ENCODE peak calls at places on chromosomes 3 and 15, in eight cellular contexts. A is GM23338; B is neuronal stem cell; K is sigmoid colon; I is CD8-positive, alpha-beta memory T cell; O is CD4-positive, alpha-beta memory T cell; P is prostate gland; V is lower lobe of right lung. M is an unnamed sample. For H3K27me3, the result is how much of the 10 kb centered on the place peaks cover.

GRCh38 chr15:92883643-92884458 is 16.3 kb upstream of the CHD2 start:
- DNase-seq in A (peak), B (no peak), K (no peak), I (peak), O (peak), P (no peak), V (no peak), M (no peak)

GRCh38 chr3:169668081-169668956 is 4.8 kb upstream of the MECOM start:
- DNase-seq in A (peak), B (peak), K (no peak), I (no peak), O (peak), P (peak), V (peak), M (peak)

GRCh38 chr3:73511555-73511954 is 113.2 kb downstream of the PDZRN3 start:
- DNase-seq in A (peak), B (no peak), K (peak), I (no peak), O (no peak), P (peak), V (no peak), M (no peak)

GRCh38 chr3:54931182-54931581 is 3.3 kb upstream of the LRTM1 start:
- DNase-seq in A (no peak), B (peak), K (no peak), I (no peak), O (no peak), P (no peak), V (no peak), M (no peak)

GRCh38 chr3:189324538-189325138 is 152.9 kb downstream of the TPRG1 start:
- DNase-seq in A (no peak), B (no peak), K (no peak), I (peak), O (peak), P (peak), V (peak), M (peak)

GRCh38 chr3:149382518-149382917 is 5.1 kb upstream of the TM4SF1 start:
- DNase-seq in A (no peak), B (no peak), K (no peak), I (no peak), O (no peak), P (no peak), V (no peak), M (no peak)

GRCh38 chr15:71730277-71731144 is 79.8 kb upstream of the NR2E3 start:
- DNase-seq in A (peak), B (peak), K (no peak), I (peak), O (peak), P (peak), V (no peak), M (no peak)

GRCh38 chr15:52010633-52011595 is 8.1 kb upstream of the MAPK6 start:
- DNase-seq in A (no peak), B (no peak), K (peak), I (no peak), O (no peak), P (peak), V (no peak), M (no peak)

GRCh38 chr3:153624310-153625030 is 462.4 kb downstream of the RAP2B start:
- DNase-seq in A (no peak), B (no peak), K (no peak), I (peak), O (peak), P (no peak), V (no peak), M (no peak)

GRCh38 chr15:79221696-79222095 is 60.8 kb upstream of the ANKRD34C start:
- DNase-seq in A (no peak), B (no peak), K (no peak), I (no peak), O (no peak), P (no peak), V (no peak), M (no peak)

GRCh38 chr15:81633889-81634288 is 259.9 kb upstream of the TMC3 start:
- DNase-seq in A (peak), B (no peak), K (no peak), I (no peak), O (no peak), P (no peak), V (no peak), M (no peak)

GRCh38 chr3:72044231-72044935 is 259.4 kb upstream of the PROK2 start:
- DNase-seq in A (no peak), B (no peak), K (no peak), I (no peak), O (no peak), P (no peak), V (no peak), M (no peak)

GRCh38 chr3:36679384-36680200 is 84.8 kb downstream of the DCLK3 start:
- DNase-seq in A (no peak), B (no peak), K (no peak), I (no peak), O (no peak), P (no peak), V (no peak), M (no peak)

GRCh38 chr3:126112531-126113237 is 28.8 kb upstream of the SLC41A3 start:
- DNase-seq in A (no peak), B (no peak), K (peak), I (no peak), O (no peak), P (no peak), V (no peak), M (no peak)

GRCh38 chr3:25603703-25604102 is 61.0 kb downstream of the TOP2B start:
- DNase-seq in A (no peak), B (no peak), K (no peak), I (no peak), O (no peak), P (no peak), V (no peak), M (no peak)

GRCh38 chr3:110126065-110126464 is 788.7 kb upstream of the DPPA4 start:
- DNase-seq in A (no peak), B (no peak), K (no peak), I (no peak), O (no peak), P (no peak), V (peak), M (peak)

GRCh38 chr3:149881879-149882278 is 68.9 kb downstream of the RNF13 start:
- DNase-seq in A (no peak), B (no peak), K (no peak), I (no peak), O (no peak), P (no peak), V (no peak), M (no peak)

GRCh38 chr3:157499342-157499963 is 3.8 kb downstream of the VEPH1 start:
- DNase-seq in A (peak), B (peak), K (no peak), I (no peak), O (no peak), P (peak), V (peak), M (peak)

GRCh38 chr3:153029350-153029749 is 132.7 kb upstream of the RAP2B start:
- DNase-seq in A (no peak), B (no peak), K (no peak), I (no peak), O (no peak), P (no peak), V (no peak), M (no peak)

GRCh38 chr15:89814112-89814742 is 425 bp downstream of the ANPEP start:
- DNase-seq in A (peak), B (no peak), K (no peak), I (no peak), O (peak), P (no peak), V (peak), M (no peak)

GRCh38 chr15:89813381-89814111 is 1.1 kb downstream of the ANPEP start:
- DNase-seq in A (no peak), B (no peak), K (no peak), I (no peak), O (no peak), P (no peak), V (no peak), M (no peak)

GRCh38 chr15:89817701-89818280 is 3.1 kb upstream of the ANPEP start:
- DNase-seq in A (no peak), B (no peak), K (no peak), I (no peak), O (no peak), P (no peak), V (no peak), M (no peak)

GRCh38 chr15:89818287-89818686 is 3.6 kb upstream of the ANPEP start:
- DNase-seq in A (no peak), B (no peak), K (no peak), I (no peak), O (no peak), P (no peak), V (no peak), M (no peak)

DNA sequence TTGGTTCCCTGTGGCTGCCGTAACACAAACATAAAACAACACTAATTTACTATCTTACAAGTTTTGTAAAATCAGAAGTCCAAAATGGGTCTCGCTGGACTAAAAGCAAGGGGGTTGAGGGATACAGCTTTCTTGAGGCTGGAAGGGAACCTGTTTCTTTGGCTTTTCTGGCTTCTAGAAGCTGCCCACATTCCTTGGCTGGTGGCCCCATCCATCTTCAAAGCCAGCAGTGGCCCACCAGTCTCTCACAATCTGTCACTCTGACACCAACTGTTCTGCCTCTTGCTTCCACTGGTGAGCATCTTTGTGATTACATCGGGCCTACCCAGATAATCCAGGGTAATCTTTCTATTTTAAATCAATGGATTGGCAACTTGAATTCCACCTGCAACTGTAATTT is 1.1 kb upstream of the ANPEP start:
- DNase-seq in A (no peak), B (no peak), K (no peak), I (no peak), O (no peak), P (no peak), V (no peak), M (no peak)
- H3K27me3 ChIP-seq in A (under half), B (under half), K (half or more), I (under half), O (under half), P (under half), V (under half), M (under half)

DNA sequence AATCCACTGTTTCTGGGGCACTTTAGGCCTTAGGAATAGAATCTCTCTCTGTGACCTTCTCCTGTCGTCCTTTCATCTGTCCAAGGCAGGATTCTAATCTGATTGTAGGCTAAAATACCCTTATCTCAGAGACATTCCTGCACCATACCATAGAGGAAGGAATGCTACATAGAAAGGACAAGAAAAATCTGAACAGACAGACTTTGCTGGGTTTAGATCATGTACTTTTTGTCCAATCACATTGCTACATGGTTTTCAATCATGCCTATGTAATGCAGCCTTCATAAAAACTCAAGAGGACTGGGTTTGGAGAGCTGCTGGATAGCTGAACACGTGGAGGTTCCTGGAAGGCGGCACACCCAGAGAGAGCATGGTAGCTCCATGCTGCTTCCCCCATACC is 378.5 kb upstream of the SEMA6D start:
- DNase-seq in A (no peak), B (no peak), K (no peak), I (no peak), O (no peak), P (no peak), V (no peak), M (no peak)
- H3K27ac ChIP-seq in A (no peak), B (no peak), K (no peak), I (no peak), O (no peak), P (no peak), V (no peak), M (no peak)

GRCh38 chr3:120908803-120909601 is 997 bp downstream of the STXBP5L start:
- DNase-seq in A (no peak), B (peak), K (no peak), I (no peak), O (no peak), P (no peak), V (no peak), M (no peak)
- H3K27me3 ChIP-seq in A (under half), B (under half), K (under half), I (under half), O (under half), P (under half), V (half or more), M (half or more)

GRCh38 chr3:182241196-182241776 is 529.6 kb downstream of the SOX2 start:
- DNase-seq in A (no peak), B (no peak), K (no peak), I (no peak), O (no peak), P (no peak), V (no peak), M (no peak)
- H3K27ac ChIP-seq in A (no peak), B (no peak), K (peak), I (no peak), O (no peak), P (no peak), V (no peak), M (no peak)

DNA sequence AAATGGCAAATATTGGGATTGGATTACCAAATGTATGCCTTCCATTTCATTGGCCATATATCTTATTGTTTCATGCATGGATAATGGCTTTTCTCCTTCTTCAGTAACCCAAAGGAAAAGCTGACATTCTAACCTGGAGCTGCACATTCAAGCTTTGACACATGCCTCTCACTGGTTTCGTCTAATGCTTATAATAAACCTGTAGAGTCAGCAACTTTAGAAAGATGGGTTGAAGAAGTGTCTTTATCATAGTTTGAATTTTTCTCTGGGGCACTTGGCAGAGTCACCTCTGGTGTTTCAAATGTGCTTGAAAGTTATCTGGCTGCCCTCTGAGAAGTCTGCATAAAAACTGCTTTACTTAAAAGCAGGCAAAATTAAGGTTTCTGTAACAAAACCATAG is 55.4 kb upstream of the GOLGA8A start:
- DNase-seq in A (no peak), B (no peak), K (no peak), I (no peak), O (no peak), P (no peak), V (no peak), M (no peak)
- H3K27me3 ChIP-seq in A (half or more), B (under half), K (half or more), I (under half), O (under half), P (under half), V (half or more), M (half or more)

GRCh38 chr3:192851821-192852352 is 65.8 kb downstream of the MB21D2 start:
- DNase-seq in A (no peak), B (no peak), K (peak), I (no peak), O (no peak), P (peak), V (peak), M (peak)
- H3K27ac ChIP-seq in A (no peak), B (no peak), K (no peak), I (no peak), O (no peak), P (no peak), V (peak), M (no peak)

DNA sequence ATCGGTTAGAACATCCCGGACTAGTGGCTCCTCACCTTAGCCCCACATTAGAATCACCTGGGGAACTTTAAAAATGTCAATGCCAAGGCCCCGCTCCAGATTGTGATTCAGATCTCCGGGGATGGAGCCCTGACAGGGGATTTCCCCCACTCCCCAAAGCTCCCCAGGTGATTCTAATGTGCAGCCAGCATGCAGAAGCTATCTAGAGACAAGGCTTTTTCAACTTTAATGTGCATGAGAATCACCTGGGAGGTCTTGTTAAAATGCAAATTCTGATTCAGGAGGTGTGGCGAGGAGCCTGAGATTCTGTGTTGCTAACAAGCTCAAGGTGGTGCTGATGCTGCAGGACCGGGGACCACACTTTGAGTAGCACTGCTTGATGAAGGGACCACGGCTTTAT is 156.7 kb downstream of the RAB11A start:
- DNase-seq in A (peak), B (no peak), K (no peak), I (no peak), O (no peak), P (no peak), V (no peak), M (no peak)
- H3K27me3 ChIP-seq in A (under half), B (under half), K (under half), I (under half), O (under half), P (under half), V (under half), M (under half)

DNA sequence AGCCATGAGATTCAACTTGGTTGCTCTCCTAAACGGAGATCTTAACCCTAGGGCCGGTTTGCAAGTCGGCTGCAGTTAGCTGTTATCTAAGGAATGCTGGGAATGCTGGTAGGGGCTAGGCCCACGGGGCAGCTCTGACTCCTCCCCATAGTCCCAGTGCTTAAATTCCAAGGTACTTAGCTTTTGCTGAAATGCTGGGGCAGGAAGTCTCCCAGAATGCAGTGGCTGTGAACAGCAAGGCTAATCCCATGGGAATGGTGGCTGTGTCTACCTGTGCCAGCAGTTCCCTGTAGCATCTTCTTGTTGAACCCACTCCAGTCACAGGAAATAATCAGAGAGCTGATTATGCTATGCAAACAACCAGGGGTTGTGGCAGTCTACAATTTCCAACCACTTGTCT is 102.5 kb upstream of the TJP1 start:
- DNase-seq in A (peak), B (peak), K (no peak), I (no peak), O (no peak), P (no peak), V (peak), M (no peak)
- H3K27ac ChIP-seq in A (peak), B (peak), K (no peak), I (no peak), O (no peak), P (no peak), V (peak), M (peak)

GRCh38 chr15:89363770-89364169 is 29.1 kb upstream of the POLG start:
- DNase-seq in A (no peak), B (no peak), K (no peak), I (no peak), O (no peak), P (no peak), V (no peak), M (no peak)

GRCh38 chr15:89364341-89364740 is 29.7 kb upstream of the POLG start:
- DNase-seq in A (no peak), B (no peak), K (no peak), I (no peak), O (no peak), P (no peak), V (peak), M (no peak)

GRCh38 chr15:89363133-89363532 is 28.5 kb upstream of the POLG start:
- DNase-seq in A (no peak), B (no peak), K (no peak), I (no peak), O (no peak), P (no peak), V (no peak), M (no peak)

GRCh38 chr15:89361451-89362202 is 27.0 kb upstream of the POLG start:
- DNase-seq in A (peak), B (peak), K (peak), I (peak), O (peak), P (peak), V (peak), M (peak)

DNA sequence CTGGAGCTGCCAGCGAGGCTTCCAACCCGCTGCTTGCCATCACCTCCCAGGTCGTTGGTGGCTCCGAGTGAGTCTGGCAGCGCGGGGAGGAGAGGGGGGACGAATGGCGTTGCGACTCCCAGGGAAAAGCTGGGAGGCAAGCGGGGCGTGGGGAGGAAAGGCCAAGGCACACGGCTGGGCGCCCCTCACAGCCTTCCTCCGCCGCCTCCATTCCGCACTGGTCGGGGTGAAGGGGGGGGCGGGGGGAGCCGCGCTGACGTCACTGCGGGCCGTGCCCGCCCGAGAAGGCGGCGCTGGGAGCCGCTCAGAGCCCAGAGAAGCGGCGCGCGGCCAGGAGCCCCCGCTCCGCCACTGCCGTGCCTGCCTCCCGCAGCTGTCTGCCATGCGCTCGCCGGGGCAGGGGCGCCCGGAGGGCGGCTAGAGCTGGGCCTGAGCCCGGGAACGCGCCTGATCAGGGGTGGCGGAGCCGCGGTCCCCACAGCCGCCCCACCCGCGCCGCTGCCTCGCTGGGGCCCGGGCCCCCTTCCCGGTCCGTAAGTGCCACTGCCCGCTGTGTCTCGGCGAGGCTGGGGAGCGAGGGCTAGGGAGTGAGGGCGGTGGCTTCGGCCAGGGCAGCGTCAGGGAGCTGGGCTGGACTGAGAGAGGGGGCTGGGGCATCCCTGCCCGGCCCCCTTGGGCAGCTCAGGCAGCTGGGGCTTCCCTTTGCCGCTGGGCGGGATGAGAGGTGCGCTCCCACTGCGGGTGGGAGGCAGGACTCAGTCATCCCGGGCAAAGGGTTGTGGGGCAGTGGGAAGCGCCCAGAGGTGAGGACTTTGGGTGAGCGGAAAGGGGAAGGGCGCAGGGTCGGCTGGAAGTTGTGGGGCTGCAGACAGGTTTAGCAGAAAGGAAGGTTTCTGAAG is 27.8 kb upstream of the POLG start:
- DNase-seq in A (peak), B (no peak), K (no peak), I (no peak), O (no peak), P (no peak), V (no peak), M (no peak)
- H3K27me3 ChIP-seq in A (half or more), B (half or more), K (half or more), I (half or more), O (half or more), P (half or more), V (half or more), M (half or more)

DNA sequence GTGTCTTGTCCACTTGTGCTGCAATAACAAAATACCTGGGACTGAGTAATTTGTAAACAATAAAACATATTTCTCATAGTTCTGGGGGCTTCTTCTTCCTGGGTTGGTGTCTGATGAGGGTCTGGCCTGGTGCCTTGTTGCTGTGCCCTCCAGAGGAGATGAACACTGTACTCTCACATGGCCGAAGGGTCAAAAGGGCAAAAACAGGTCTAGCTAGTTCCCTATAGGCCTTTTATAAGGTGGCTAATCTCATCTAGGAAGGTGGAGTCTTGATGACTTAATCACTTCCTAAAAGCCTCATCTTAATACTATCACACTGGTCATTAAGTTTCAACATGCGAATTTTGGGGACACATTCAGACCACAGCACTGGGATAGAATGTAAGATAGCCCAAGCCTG is 228.4 kb downstream of the TLE3 start:
- DNase-seq in A (no peak), B (no peak), K (no peak), I (no peak), O (no peak), P (no peak), V (no peak), M (no peak)
- H3K27ac ChIP-seq in A (no peak), B (no peak), K (no peak), I (no peak), O (no peak), P (no peak), V (no peak), M (no peak)

M was measured in upper lobe of right lung.